ENCODE peak calls at places on chromosomes 5 and 9, in six cellular contexts. J is endothelial cell; G is activated CD8-positive, alpha-beta T cell treated with anti-CD3 and anti-CD28 coated beads for 36 hours; U is neural crest cell; N is foreskin keratinocyte; T is cardiac muscle cell. M is an unnamed sample.

GRCh38 chr5:43514471-43514815 is 505 bp downstream of the C5orf34 start:
- DNase-seq in J (no peak), G (no peak), U (no peak), N (peak; percentile 60), T (peak; percentile 76), M (no peak)

GRCh38 chr9:93121316-93122241 is 12.5 kb downstream of the NINJ1 start:
- DNase-seq in J (no peak), G (peak; percentile 1), U (no peak), N (no peak), T (no peak), M (peak; percentile 84)

GRCh38 chr9:131708613-131709002 is 31.3 kb downstream of the RAPGEF1 start:
- DNase-seq in J (no peak), G (no peak), U (no peak), N (no peak), T (no peak), M (no peak)

GRCh38 chr5:124748687-124749594 is 2.5 kb upstream of the ZNF608 start:
- DNase-seq in J (peak; percentile 69), G (peak; percentile 33), U (peak; percentile 61), N (peak; percentile 85), T (peak; percentile 95), M (no peak)

GRCh38 chr9:97307500-97308163 is at the start of gene CCDC180:
- DNase-seq in J (no peak), G (no peak), U (no peak), N (no peak), T (peak; percentile 71), M (no peak)

GRCh38 chr5:137752873-137753226 is 1.3 kb downstream of the HNRNPA0 start:
- DNase-seq in J (peak; percentile 13), G (peak; percentile 59), U (no peak), N (no peak), T (peak; percentile 44), M (no peak)

GRCh38 chr5:141077826-141078225 is 16.6 kb upstream of the PCDHB2 start:
- DNase-seq in J (no peak), G (no peak), U (no peak), N (no peak), T (no peak), M (no peak)

GRCh38 chr9:130873966-130874365 is 22.6 kb downstream of the QRFP start:
- DNase-seq in J (no peak), G (no peak), U (no peak), N (no peak), T (no peak), M (no peak)

GRCh38 chr5:111043712-111044506 is 27.6 kb upstream of the TSLP start:
- DNase-seq in J (no peak), G (no peak), U (no peak), N (no peak), T (peak; percentile 21), M (no peak)

GRCh38 chr5:55821731-55822512 is 29.2 kb upstream of the IL31RA start:
- DNase-seq in J (peak; percentile 30), G (peak; percentile 6), U (peak; percentile 8), N (no peak), T (peak; percentile 38), M (no peak)

GRCh38 chr9:83472221-83472665 is 66.0 kb downstream of the FRMD3 start:
- DNase-seq in J (no peak), G (no peak), U (no peak), N (no peak), T (peak; percentile 31), M (no peak)

GRCh38 chr5:78430816-78431215 is 70.4 kb downstream of the SCAMP1 start:
- DNase-seq in J (no peak), G (no peak), U (no peak), N (no peak), T (no peak), M (no peak)

GRCh38 chr9:33170464-33171156 is 3.5 kb upstream of the B4GALT1 start:
- DNase-seq in J (no peak), G (peak; percentile 78), U (no peak), N (no peak), T (no peak), M (no peak)

GRCh38 chr9:109769250-109769649 is 10.7 kb upstream of the PALM2AKAP2 start:
- DNase-seq in J (no peak), G (no peak), U (no peak), N (no peak), T (no peak), M (no peak)

GRCh38 chr9:23829580-23830458 is 3.8 kb upstream of the ELAVL2 start:
- DNase-seq in J (peak; percentile 59), G (no peak), U (peak; percentile 46), N (no peak), T (peak; percentile 16), M (no peak)

GRCh38 chr9:75185585-75186170 is 97.4 kb downstream of the OSTF1 start:
- DNase-seq in J (peak; percentile 64), G (peak; percentile 65), U (peak; percentile 42), N (no peak), T (peak; percentile 56), M (no peak)

GRCh38 chr9:85743290-85744128 is 1.8 kb upstream of the AGTPBP1 start:
- DNase-seq in J (no peak), G (peak; percentile 17), U (no peak), N (peak; percentile 93), T (peak; percentile 87), M (no peak)

GRCh38 chr5:123673107-123673506 is 161.1 kb downstream of the CSNK1G3 start:
- DNase-seq in J (no peak), G (no peak), U (no peak), N (no peak), T (peak; percentile 15), M (no peak)

GRCh38 chr5:149561848-149562247 is 10.6 kb upstream of the CSNK1A1 start:
- DNase-seq in J (no peak), G (no peak), U (no peak), N (peak; percentile 90), T (peak; percentile 95), M (no peak)

GRCh38 chr9:74784506-74784905 is 103.2 kb downstream of the TRPM6 start:
- DNase-seq in J (no peak), G (no peak), U (no peak), N (no peak), T (no peak), M (no peak)

GRCh38 chr5:81268797-81269196 is 32.6 kb upstream of the ZCCHC9 start:
- DNase-seq in J (no peak), G (no peak), U (no peak), N (peak; percentile 80), T (peak; percentile 83), M (no peak)

GRCh38 chr9:92177591-92177990 is 62.4 kb upstream of the SPTLC1 start:
- DNase-seq in J (no peak), G (no peak), U (no peak), N (no peak), T (no peak), M (no peak)

GRCh38 chr5:73295447-73295846 is 122.5 kb downstream of the TMEM174 start:
- DNase-seq in J (no peak), G (no peak), U (no peak), N (no peak), T (no peak), M (no peak)

GRCh38 chr5:1378096-1378495 is 33.2 kb upstream of the CLPTM1L start:
- DNase-seq in J (no peak), G (no peak), U (no peak), N (no peak), T (no peak), M (no peak)

GRCh38 chr9:82105729-82106128 is 117.2 kb downstream of the SPATA31D1 start:
- DNase-seq in J (no peak), G (no peak), U (no peak), N (no peak), T (no peak), M (no peak)

GRCh38 chr5:11719888-11720481 is 184.3 kb downstream of the CTNND2 start:
- DNase-seq in J (peak; percentile 74), G (peak; percentile 40), U (peak; percentile 71), N (peak; percentile 8), T (no peak), M (no peak)

GRCh38 chr5:87246046-87246445 is 21.6 kb upstream of the RASA1 start:
- DNase-seq in J (no peak), G (no peak), U (no peak), N (no peak), T (no peak), M (no peak)

GRCh38 chr5:58056546-58056945 is 403.3 kb downstream of the PLK2 start:
- DNase-seq in J (no peak), G (no peak), U (no peak), N (no peak), T (peak; percentile 24), M (no peak)

GRCh38 chr9:38068866-38069628 is at the start of gene SHB:
- DNase-seq in J (peak; percentile 80), G (peak; percentile 82), U (peak; percentile 62), N (no peak), T (peak; percentile 70), M (no peak)
- TF ChIP-seq CTCF in J (no peak), G (peak; percentile 20), U (peak; percentile 32), N (no peak), T (no peak), M (peak; percentile 78)

GRCh38 chr5:177336112-177336511 is 15.4 kb downstream of the LMAN2 start:
- DNase-seq in J (peak; percentile 55), G (peak; percentile 62), U (no peak), N (no peak), T (peak; percentile 12), M (no peak)
- TF ChIP-seq CTCF in J (no peak), G (peak; percentile 64), U (peak; percentile 40), N (peak; percentile 72), T (peak; percentile 33), M (peak; percentile 55)

GRCh38 chr9:80146466-80146865 is 574.7 kb downstream of the TLE4 start:
- DNase-seq in J (no peak), G (no peak), U (no peak), N (no peak), T (no peak), M (no peak)
- TF ChIP-seq CTCF in J (no peak), G (no peak), U (peak; percentile 49), N (peak; percentile 8), T (no peak), M (peak; percentile 77)

GRCh38 chr5:162607879-162608278 is 540.3 kb downstream of the GABRG2 start:
- DNase-seq in J (no peak), G (no peak), U (no peak), N (no peak), T (no peak), M (no peak)
- TF ChIP-seq CTCF in J (peak; percentile 29), G (no peak), U (peak; percentile 59), N (peak; percentile 17), T (no peak), M (peak; percentile 52)

GRCh38 chr9:114276908-114277821 is 45.7 kb upstream of the ORM1 start:
- DNase-seq in J (no peak), G (no peak), U (no peak), N (peak; percentile 98), T (peak; percentile 88), M (peak; percentile 53)

GRCh38 chr9:114280636-114281315 is 42.1 kb upstream of the ORM1 start:
- DNase-seq in J (no peak), G (no peak), U (no peak), N (no peak), T (peak; percentile 34), M (peak; percentile 44)

GRCh38 chr9:114278356-114278755 is 44.5 kb upstream of the ORM1 start:
- DNase-seq in J (no peak), G (no peak), U (no peak), N (no peak), T (no peak), M (peak; percentile 25)

GRCh38 chr9:114279693-114280092 is 43.2 kb upstream of the ORM1 start:
- DNase-seq in J (no peak), G (no peak), U (no peak), N (no peak), T (no peak), M (peak; percentile 4)

GRCh38 chr9:114278881-114279570 is 43.9 kb upstream of the ORM1 start:
- DNase-seq in J (no peak), G (no peak), U (no peak), N (peak; percentile 95), T (peak; percentile 47), M (peak; percentile 61)
- TF ChIP-seq CTCF in J (no peak), G (no peak), U (no peak), N (peak; percentile 58), T (no peak), M (no peak)

M was measured in chondrocyte.